ENCODE peak calls at places on chromosomes 13 and 19, in four cellular contexts. P is cardiac fibroblast, Z is K562, V is HCT116. D is an unnamed sample.

GRCh38 chr13:45925151-45925550 is 73.6 kb upstream of the SIAH3 start:
- DNase-seq in Z (peak), P (peak), V (no peak), D (no peak)

GRCh38 chr13:27293873-27294515 is 23.4 kb downstream of the RASL11A start:
- DNase-seq in Z (no peak), V (no peak), P (no peak), D (no peak)

GRCh38 chr13:43240278-43240677 is 216.9 kb downstream of the DNAJC15 start:
- DNase-seq in P (no peak), V (no peak), Z (no peak), D (peak)

GRCh38 chr19:35862528-35862927 is 5.8 kb downstream of the KIRREL2 start:
- DNase-seq in P (no peak), Z (peak), V (no peak), D (no peak)

GRCh38 chr19:3222709-3223108 is 1.8 kb upstream of the CELF5 start:
- DNase-seq in Z (no peak), P (no peak), V (no peak), D (no peak)

GRCh38 chr19:53659292-53659691 is 27.5 kb downstream of the DPRX start:
- DNase-seq in P (peak), V (no peak), Z (peak), D (no peak)

GRCh38 chr13:98771838-98772611 is 19.6 kb upstream of the SLC15A1 start:
- DNase-seq in V (no peak), Z (no peak), P (no peak), D (no peak)

GRCh38 chr13:38687246-38688229 is 661 bp downstream of the FREM2 start:
- DNase-seq in V (no peak), P (no peak), Z (no peak), D (peak)

GRCh38 chr13:20198781-20199180 is 6.0 kb upstream of the GJB2 start:
- DNase-seq in V (no peak), Z (no peak), P (no peak), D (no peak)

GRCh38 chr19:3801412-3802096 is 15.4 kb upstream of the MATK start:
- DNase-seq in Z (peak), V (no peak), P (peak), D (no peak)

GRCh38 chr13:113815151-113816058 is 48.5 kb downstream of the GAS6 start:
- DNase-seq in Z (peak), V (peak), P (no peak), D (peak)
- H3K4me3 ChIP-seq in Z (peak), V (peak), P (no peak), D (peak)

GRCh38 chr13:44822291-44822690 is 167.0 kb downstream of the NUFIP1 start:
- DNase-seq in Z (no peak), P (no peak), V (no peak), D (no peak)
- TF ChIP-seq CTCF in Z (no peak), P (no peak), V (no peak), D (no peak)

GRCh38 chr19:39680593-39680992 is 23.7 kb upstream of the LGALS14 start:
- DNase-seq in P (no peak), V (no peak), Z (no peak), D (no peak)
- H3K4me3 ChIP-seq in P (no peak), V (no peak), Z (no peak), D (peak)

GRCh38 chr19:1217366-1217765 is 11.8 kb downstream of the STK11 start:
- DNase-seq in P (no peak), V (no peak), Z (peak), D (no peak)

GRCh38 chr19:1216756-1217155 is 11.2 kb downstream of the STK11 start:
- DNase-seq in V (no peak), P (no peak), Z (no peak), D (no peak)

GRCh38 chr19:1214299-1214861 is 8.8 kb downstream of the STK11 start:
- DNase-seq in Z (no peak), P (no peak), V (no peak), D (no peak)

GRCh38 chr19:1213391-1214286 is 8.1 kb downstream of the STK11 start:
- DNase-seq in P (peak), V (no peak), Z (no peak), D (peak)

GRCh38 chr19:1214862-1215731 is 9.5 kb downstream of the STK11 start:
- DNase-seq in P (no peak), Z (no peak), V (no peak), D (peak)
- TF ChIP-seq CTCF in P (no peak), Z (no peak), V (no peak), D (no peak)

GRCh38 chr19:18895828-18896341 is at the start of gene CERS1:
- DNase-seq in Z (peak), V (no peak), P (no peak), D (no peak)
- H3K4me3 ChIP-seq in Z (peak), V (peak), P (peak), D (no peak)

GRCh38 chr13:113758651-113759524 is at the start of gene TMEM255B:
- DNase-seq in V (peak), Z (peak), P (peak), D (peak)
- TF ChIP-seq CTCF in V (no peak), Z (no peak), P (no peak), D (no peak)

GRCh38 chr19:31783592-31783991 is 434.4 kb upstream of the TSHZ3 start:
- DNase-seq in P (no peak), V (no peak), Z (no peak), D (no peak)
- H3K4me3 ChIP-seq in P (no peak), V (no peak), Z (no peak), D (no peak)

D was measured in GM06990.